ENCODE peak calls at places on chromosomes 1 and 21, in seven cellular contexts. C is glutamatergic neuron, D is progenitor cell of endocrine pancreas, U is neural crest cell, I is ascending aorta, X is fibroblast of pulmonary artery, Z is tibial artery. F is an unnamed sample.

GRCh38 chr1:2128189-2128901 is 66.2 kb downstream of the FAAP20 start:
- DNase-seq in C (no peak), D (no peak), U (no peak), I (no peak), X (no peak), Z (no peak), F (no peak)

GRCh38 chr21:32712043-32712442 is 15.8 kb downstream of the SYNJ1 start:
- DNase-seq in C (no peak), D (no peak), U (no peak), I (no peak), X (no peak), Z (no peak), F (peak; percentile 22)

GRCh38 chr1:161921491-161921890 is 102.2 kb downstream of the OLFML2B start:
- DNase-seq in C (no peak), D (no peak), U (no peak), I (no peak), X (no peak), Z (no peak), F (no peak)

GRCh38 chr21:33703750-33704606 is 61.7 kb downstream of the ITSN1 start:
- DNase-seq in C (no peak), D (no peak), U (no peak), I (no peak), X (no peak), Z (no peak), F (no peak)

GRCh38 chr1:165592945-165593823 is 37.9 kb upstream of the MGST3 start:
- DNase-seq in C (peak; percentile 75), D (peak; percentile 68), U (peak; percentile 86), I (peak; percentile 86), X (peak; percentile 89), Z (peak; percentile 72), F (peak; percentile 79)

GRCh38 chr1:171868217-171868616 is 26.9 kb downstream of the DNM3 start:
- DNase-seq in C (no peak), D (no peak), U (no peak), I (no peak), X (peak; percentile 20), Z (no peak), F (peak; percentile 6)

GRCh38 chr1:85563139-85563538 is 17.4 kb upstream of the CCN1 start:
- DNase-seq in C (no peak), D (no peak), U (no peak), I (no peak), X (peak; percentile 60), Z (no peak), F (no peak)

GRCh38 chr1:170657275-170657853 is 6.6 kb upstream of the PRRX1 start:
- DNase-seq in C (no peak), D (no peak), U (no peak), I (no peak), X (no peak), Z (no peak), F (peak; percentile 37)

GRCh38 chr1:154191990-154192450 is at the start of gene TPM3:
- DNase-seq in C (no peak), D (no peak), U (no peak), I (no peak), X (peak; percentile 90), Z (peak; percentile 12), F (no peak)

GRCh38 chr1:166084613-166085012 is 82.2 kb downstream of the FAM78B start:
- DNase-seq in C (no peak), D (no peak), U (no peak), I (no peak), X (no peak), Z (no peak), F (no peak)

GRCh38 chr1:219882755-219883154 is 45.6 kb downstream of the SLC30A10 start:
- DNase-seq in C (no peak), D (no peak), U (no peak), I (no peak), X (no peak), Z (no peak), F (no peak)

GRCh38 chr1:169595764-169596711 is 9.8 kb upstream of the F5 start:
- DNase-seq in C (no peak), D (peak; percentile 41), U (no peak), I (no peak), X (peak; percentile 67), Z (no peak), F (peak; percentile 38)

GRCh38 chr1:33176362-33176850 is 5.4 kb downstream of the TRIM62 start:
- DNase-seq in C (peak; percentile 97), D (no peak), U (no peak), I (peak; percentile 53), X (peak; percentile 31), Z (peak; percentile 52), F (no peak)

GRCh38 chr1:26409191-26409751 is 1.3 kb upstream of the LIN28A start:
- DNase-seq in C (peak; percentile 90), D (peak; percentile 60), U (peak; percentile 89), I (no peak), X (peak; percentile 25), Z (peak; percentile 42), F (no peak)

GRCh38 chr1:26923711-26924110 is 2.2 kb downstream of the NUDC start:
- DNase-seq in C (no peak), D (no peak), U (no peak), I (no peak), X (peak; percentile 64), Z (no peak), F (peak; percentile 49)

GRCh38 chr1:228150021-228150457 is 309 bp downstream of the GJC2 start:
- DNase-seq in C (no peak), D (no peak), U (no peak), I (no peak), X (no peak), Z (peak; percentile 67), F (no peak)

DNA sequence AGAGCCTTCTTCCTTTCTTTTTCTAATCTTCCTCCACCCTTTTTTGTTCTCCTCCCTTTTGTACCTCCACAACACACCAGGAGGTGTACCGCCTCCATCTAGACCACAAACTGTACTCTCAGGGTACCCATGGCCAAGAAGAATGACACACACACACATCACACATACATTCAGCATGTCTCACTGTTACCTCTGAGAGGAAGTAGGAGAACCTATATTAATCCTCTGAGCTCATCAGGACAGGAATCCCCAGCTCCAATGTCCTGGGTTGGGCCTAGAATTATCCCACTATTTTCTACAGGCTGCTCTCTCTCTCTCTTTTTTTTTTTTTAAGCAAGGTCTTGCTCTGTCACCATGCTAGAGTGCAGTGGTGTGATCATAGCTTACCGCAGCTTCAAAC is 36.7 kb downstream of the ATP2B4 start:
- DNase-seq in C (no peak), D (no peak), U (no peak), I (no peak), X (peak; percentile 76), Z (no peak), F (peak; percentile 96)
- TF ChIP-seq CTCF in C (no peak), D (no peak), U (no peak), I (no peak), X (no peak), Z (no peak), F (peak; percentile 11)

DNA sequence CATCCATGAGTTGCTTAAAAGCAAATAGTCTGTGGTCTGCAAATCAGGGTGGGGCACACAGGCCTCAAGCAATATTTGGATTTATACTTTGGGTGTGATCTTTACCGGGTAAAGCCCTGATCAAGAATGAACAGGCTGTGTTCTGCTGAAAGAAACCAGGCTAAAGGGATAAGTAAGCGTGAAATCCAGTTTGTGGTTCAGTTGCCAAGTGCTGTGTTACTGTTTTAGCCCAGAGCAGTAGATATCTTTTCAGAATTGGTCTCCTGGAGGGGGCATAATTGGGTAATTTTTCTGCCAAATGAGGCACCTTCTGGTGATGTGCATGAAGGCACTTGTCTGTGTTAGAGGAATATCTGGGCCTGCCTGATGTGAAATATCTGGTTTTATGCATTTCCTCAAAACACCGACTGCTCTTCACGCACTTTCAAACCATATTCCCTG is 21.4 kb downstream of the AIM2 start:
- DNase-seq in C (no peak), D (no peak), U (no peak), I (no peak), X (no peak), Z (no peak), F (no peak)
- TF ChIP-seq CTCF in C (no peak), D (no peak), U (no peak), I (no peak), X (no peak), Z (no peak), F (no peak)

GRCh38 chr1:20154306-20154831 is 15.2 kb downstream of the PLA2G2F start:
- DNase-seq in C (peak; percentile 14), D (no peak), U (no peak), I (no peak), X (no peak), Z (peak; percentile 43), F (no peak)

GRCh38 chr1:20160034-20160433 is 20.9 kb downstream of the PLA2G2F start:
- DNase-seq in C (no peak), D (no peak), U (no peak), I (no peak), X (no peak), Z (no peak), F (peak; percentile 22)

GRCh38 chr1:20153000-20153418 is 13.9 kb downstream of the PLA2G2F start:
- DNase-seq in C (peak; percentile 31), D (no peak), U (no peak), I (peak; percentile 71), X (no peak), Z (peak; percentile 71), F (peak; percentile 42)

GRCh38 chr1:20152599-20152930 is 13.4 kb downstream of the PLA2G2F start:
- DNase-seq in C (no peak), D (no peak), U (no peak), I (no peak), X (no peak), Z (no peak), F (no peak)

GRCh38 chr1:20158358-20159070 is 19.4 kb downstream of the PLA2G2F start:
- DNase-seq in C (no peak), D (no peak), U (no peak), I (no peak), X (no peak), Z (no peak), F (no peak)
- TF ChIP-seq CTCF in C (no peak), D (no peak), U (no peak), I (no peak), X (no peak), Z (no peak), F (no peak)

DNA sequence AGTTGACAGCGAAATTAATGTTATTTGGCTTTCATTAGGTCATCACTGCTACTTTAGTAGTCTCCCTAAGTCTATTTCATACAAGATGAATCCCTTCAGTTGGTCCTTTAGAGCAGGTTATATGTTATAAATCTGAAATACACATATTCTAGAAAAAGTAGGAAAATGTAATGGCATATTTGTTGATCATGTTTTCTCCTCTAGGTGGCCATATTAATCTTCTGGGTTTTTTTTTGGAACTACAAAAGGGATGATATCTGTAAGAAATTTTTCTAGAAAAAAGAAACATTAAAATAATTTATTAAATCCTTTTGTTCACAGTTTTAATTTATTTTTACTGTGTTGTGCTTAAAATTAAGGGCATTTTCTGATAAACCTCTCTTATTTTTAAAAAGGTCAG is 87.9 kb downstream of the SYT14 start:
- DNase-seq in C (no peak), D (no peak), U (no peak), I (no peak), X (no peak), Z (no peak), F (no peak)
- TF ChIP-seq CTCF in C (no peak), D (no peak), U (peak; percentile 26), I (no peak), X (peak; percentile 8), Z (no peak), F (no peak)

DNA sequence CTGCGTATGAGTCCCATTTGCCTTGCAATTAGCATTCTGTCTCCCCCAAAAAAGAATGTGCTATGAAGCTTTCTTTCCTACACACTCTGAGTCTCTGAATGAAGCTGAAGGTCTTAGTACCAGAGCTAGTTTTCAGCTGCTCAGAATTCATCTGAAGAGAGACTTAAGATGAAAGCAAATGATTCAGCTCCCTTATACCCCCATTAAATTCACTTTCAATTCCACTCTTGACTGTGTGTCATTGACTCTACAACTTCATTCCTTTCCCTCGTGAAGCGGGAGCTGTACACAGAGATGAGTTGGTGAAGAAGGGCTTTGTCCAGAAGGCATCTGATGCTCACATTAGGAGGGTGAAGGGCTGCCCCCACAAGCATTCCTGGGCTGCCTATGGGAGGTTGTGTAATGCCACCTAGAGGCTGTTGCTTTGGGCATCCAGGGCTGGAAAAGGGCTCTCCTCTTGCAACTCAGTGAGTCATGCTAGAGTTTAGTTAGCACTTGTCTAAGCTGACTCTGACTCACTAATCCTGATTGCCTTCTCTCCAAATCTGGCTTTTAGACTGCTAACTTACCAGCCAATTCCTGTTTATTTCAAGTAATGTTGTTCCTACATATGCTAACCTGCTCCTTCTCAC is 1.8 kb downstream of the SPRR1B start:
- DNase-seq in C (no peak), D (no peak), U (no peak), I (no peak), X (peak; percentile 11), Z (no peak), F (peak; percentile 50)
- TF ChIP-seq CTCF in C (no peak), D (peak; percentile 40), U (peak; percentile 26), I (no peak), X (no peak), Z (no peak), F (peak; percentile 36)

F was measured in astrocyte of the spinal cord.